ENCODE peak calls at places on chromosome 12, in four cellular contexts. One of them, this sample, is unnamed.

GRCh38 chr12:121933522-121934317 is 15.3 kb downstream of the CFAP251 start:
- DNase-seq in NT2/D1: peak; percentile 67
- DNase-seq in stomach: no peak
- DNase-seq in naive thymus-derived CD4-positive, alpha-beta T cell: no peak
- DNase-seq in this sample: no peak

GRCh38 chr12:31245822-31246469 is 80.0 kb downstream of the SINHCAF start:
- DNase-seq in NT2/D1: peak; percentile 71
- DNase-seq in stomach: no peak
- DNase-seq in naive thymus-derived CD4-positive, alpha-beta T cell: no peak
- DNase-seq in this sample: no peak

GRCh38 chr12:44848771-44849085 is 27.4 kb downstream of the NELL2 start:
- DNase-seq in NT2/D1: no peak
- DNase-seq in stomach: no peak
- DNase-seq in naive thymus-derived CD4-positive, alpha-beta T cell: no peak
- DNase-seq in this sample: no peak

GRCh38 chr12:64392221-64392620 is 1.7 kb upstream of the C12orf56 start:
- DNase-seq in NT2/D1: no peak
- DNase-seq in stomach: no peak
- DNase-seq in naive thymus-derived CD4-positive, alpha-beta T cell: peak; percentile 40
- DNase-seq in this sample: no peak

GRCh38 chr12:87233636-87234035 is 795.6 kb downstream of the C12orf50 start:
- DNase-seq in NT2/D1: no peak
- DNase-seq in stomach: no peak
- DNase-seq in naive thymus-derived CD4-positive, alpha-beta T cell: no peak
- DNase-seq in this sample: no peak

GRCh38 chr12:21500786-21501257 is 613 bp downstream of the RECQL start:
- DNase-seq in NT2/D1: no peak
- DNase-seq in stomach: no peak
- DNase-seq in naive thymus-derived CD4-positive, alpha-beta T cell: no peak
- DNase-seq in this sample: no peak

GRCh38 chr12:104788848-104789271 is 169.2 kb downstream of the SLC41A2 start:
- DNase-seq in NT2/D1: peak; percentile 77
- DNase-seq in stomach: no peak
- DNase-seq in naive thymus-derived CD4-positive, alpha-beta T cell: no peak
- DNase-seq in this sample: no peak

GRCh38 chr12:107762874-107763273 is 1.9 kb upstream of the PRDM4 start:
- DNase-seq in NT2/D1: no peak
- DNase-seq in stomach: no peak
- DNase-seq in naive thymus-derived CD4-positive, alpha-beta T cell: no peak
- DNase-seq in this sample: no peak

GRCh38 chr12:96219700-96220206 is 25.6 kb downstream of the ELK3 start:
- DNase-seq in NT2/D1: peak; percentile 25
- DNase-seq in stomach: no peak
- DNase-seq in naive thymus-derived CD4-positive, alpha-beta T cell: no peak
- DNase-seq in this sample: no peak

GRCh38 chr12:14810953-14811483 is 3.0 kb downstream of the SMCO3 start:
- DNase-seq in NT2/D1: no peak
- DNase-seq in stomach: no peak
- DNase-seq in naive thymus-derived CD4-positive, alpha-beta T cell: no peak
- DNase-seq in this sample: no peak

GRCh38 chr12:62270872-62271271 is 10.7 kb downstream of the USP15 start:
- DNase-seq in NT2/D1: no peak
- DNase-seq in stomach: no peak
- DNase-seq in naive thymus-derived CD4-positive, alpha-beta T cell: no peak
- DNase-seq in this sample: no peak

GRCh38 chr12:105986779-105987686 is 151.7 kb downstream of the NUAK1 start:
- DNase-seq in NT2/D1: no peak
- DNase-seq in stomach: no peak
- DNase-seq in naive thymus-derived CD4-positive, alpha-beta T cell: no peak
- DNase-seq in this sample: no peak

GRCh38 chr12:12238605-12239004 is 28.2 kb downstream of the LRP6 start:
- DNase-seq in NT2/D1: no peak
- DNase-seq in stomach: no peak
- DNase-seq in naive thymus-derived CD4-positive, alpha-beta T cell: no peak
- DNase-seq in this sample: no peak

GRCh38 chr12:13559318-13559978 is 362.9 kb downstream of the EMP1 start:
- DNase-seq in NT2/D1: no peak
- DNase-seq in stomach: peak; percentile 71
- DNase-seq in naive thymus-derived CD4-positive, alpha-beta T cell: no peak
- DNase-seq in this sample: no peak

GRCh38 chr12:22321018-22321605 is 13.4 kb downstream of the ST8SIA1 start:
- DNase-seq in NT2/D1: no peak
- DNase-seq in stomach: no peak
- DNase-seq in naive thymus-derived CD4-positive, alpha-beta T cell: no peak
- DNase-seq in this sample: no peak

GRCh38 chr12:66351301-66351700 is 49.0 kb downstream of the HELB start:
- DNase-seq in NT2/D1: no peak
- DNase-seq in stomach: no peak
- DNase-seq in naive thymus-derived CD4-positive, alpha-beta T cell: no peak
- DNase-seq in this sample: no peak

GRCh38 chr12:30197392-30198047 is 413.8 kb upstream of the TMTC1 start:
- DNase-seq in NT2/D1: peak; percentile 59
- DNase-seq in stomach: no peak
- DNase-seq in naive thymus-derived CD4-positive, alpha-beta T cell: no peak
- DNase-seq in this sample: no peak

GRCh38 chr12:121957831-121958515 is 39.6 kb downstream of the CFAP251 start:
- DNase-seq in NT2/D1: no peak
- DNase-seq in stomach: no peak
- DNase-seq in naive thymus-derived CD4-positive, alpha-beta T cell: no peak
- DNase-seq in this sample: no peak

GRCh38 chr12:72095025-72095424 is 156.4 kb downstream of the TPH2 start:
- DNase-seq in NT2/D1: no peak
- DNase-seq in stomach: no peak
- DNase-seq in naive thymus-derived CD4-positive, alpha-beta T cell: no peak
- DNase-seq in this sample: no peak

GRCh38 chr12:66767454-66768002 is 88.7 kb upstream of the GRIP1 start:
- DNase-seq in NT2/D1: no peak
- DNase-seq in stomach: no peak
- DNase-seq in naive thymus-derived CD4-positive, alpha-beta T cell: no peak
- DNase-seq in this sample: no peak

GRCh38 chr12:96948782-96949181 is 41.7 kb downstream of the NEDD1 start:
- DNase-seq in NT2/D1: no peak
- DNase-seq in stomach: no peak
- DNase-seq in naive thymus-derived CD4-positive, alpha-beta T cell: no peak
- DNase-seq in this sample: no peak

GRCh38 chr12:34219046-34219770 is 196.9 kb downstream of the ALG10 start:
- DNase-seq in NT2/D1: no peak
- DNase-seq in stomach: no peak
- DNase-seq in naive thymus-derived CD4-positive, alpha-beta T cell: peak; percentile 13
- DNase-seq in this sample: no peak
- H3K9me3 ChIP-seq in NT2/D1: no peaks in the 10 kb centered on the region
- H3K9me3 ChIP-seq in stomach: no peaks in the 10 kb centered on the region
- H3K9me3 ChIP-seq in naive thymus-derived CD4-positive, alpha-beta T cell: no peaks in the 10 kb centered on the region
- H3K9me3 ChIP-seq in this sample: no peaks in the 10 kb centered on the region

DNA sequence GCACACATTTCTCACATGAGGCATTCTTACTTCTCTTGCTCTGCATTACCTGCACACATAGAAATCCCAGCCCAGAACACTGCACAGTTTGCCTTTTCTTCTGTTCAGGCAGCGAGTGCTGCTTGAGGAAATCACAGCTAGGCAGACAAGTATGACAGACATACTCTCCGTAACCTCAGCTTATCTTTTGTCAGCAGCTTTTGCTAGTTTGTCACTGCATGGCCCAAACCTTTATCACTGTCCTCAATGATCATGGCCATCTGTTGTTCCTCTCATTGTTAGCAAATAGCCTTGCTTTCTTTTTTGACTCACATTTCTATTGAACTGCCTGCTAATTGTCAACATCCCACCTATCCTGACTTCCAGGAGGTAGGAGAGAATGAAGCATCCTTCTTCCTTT is 5.3 kb downstream of the ZNF10 start:
- DNase-seq in NT2/D1: no peak
- DNase-seq in stomach: no peak
- DNase-seq in naive thymus-derived CD4-positive, alpha-beta T cell: no peak
- DNase-seq in this sample: no peak
- H3K9me3 ChIP-seq in NT2/D1: peaks cover 80% of the 10 kb centered on the region
- H3K9me3 ChIP-seq in stomach: peaks cover 89% of the 10 kb centered on the region
- H3K9me3 ChIP-seq in naive thymus-derived CD4-positive, alpha-beta T cell: peaks cover 42% of the 10 kb centered on the region
- H3K9me3 ChIP-seq in this sample: peaks cover 49% of the 10 kb centered on the region

GRCh38 chr12:68069276-68069675 is 80.0 kb downstream of the IFNG-AS1 start:
- DNase-seq in NT2/D1: no peak
- DNase-seq in stomach: no peak
- DNase-seq in naive thymus-derived CD4-positive, alpha-beta T cell: no peak
- DNase-seq in this sample: no peak

GRCh38 chr12:68065687-68066086 is 76.4 kb downstream of the IFNG-AS1 start:
- DNase-seq in NT2/D1: no peak
- DNase-seq in stomach: no peak
- DNase-seq in naive thymus-derived CD4-positive, alpha-beta T cell: no peak
- DNase-seq in this sample: no peak

GRCh38 chr12:68067762-68068376 is 78.6 kb downstream of the IFNG-AS1 start:
- DNase-seq in NT2/D1: no peak
- DNase-seq in stomach: no peak
- DNase-seq in naive thymus-derived CD4-positive, alpha-beta T cell: no peak
- DNase-seq in this sample: no peak

GRCh38 chr12:68065163-68065562 is 75.9 kb downstream of the IFNG-AS1 start:
- DNase-seq in NT2/D1: no peak
- DNase-seq in stomach: no peak
- DNase-seq in naive thymus-derived CD4-positive, alpha-beta T cell: no peak
- DNase-seq in this sample: no peak

GRCh38 chr12:68063900-68064590 is 74.8 kb downstream of the IFNG-AS1 start:
- DNase-seq in NT2/D1: no peak
- DNase-seq in stomach: no peak
- DNase-seq in naive thymus-derived CD4-positive, alpha-beta T cell: no peak
- DNase-seq in this sample: no peak
- H3K9me3 ChIP-seq in NT2/D1: peaks cover 22% of the 10 kb centered on the region
- H3K9me3 ChIP-seq in stomach: peaks cover 17% of the 10 kb centered on the region
- H3K9me3 ChIP-seq in naive thymus-derived CD4-positive, alpha-beta T cell: no peaks in the 10 kb centered on the region
- H3K9me3 ChIP-seq in this sample: no peaks in the 10 kb centered on the region

GRCh38 chr12:34599530-34600513 is 577.5 kb downstream of the ALG10 start:
- DNase-seq in NT2/D1: no peak
- DNase-seq in stomach: no peak
- DNase-seq in naive thymus-derived CD4-positive, alpha-beta T cell: no peak
- DNase-seq in this sample: no peak
- H3K9me3 ChIP-seq in NT2/D1: peaks cover 22% of the 10 kb centered on the region
- H3K9me3 ChIP-seq in stomach: peaks cover 100% of the 10 kb centered on the region
- H3K9me3 ChIP-seq in naive thymus-derived CD4-positive, alpha-beta T cell: no peaks in the 10 kb centered on the region
- H3K9me3 ChIP-seq in this sample: peaks cover 5% of the 10 kb centered on the region

GRCh38 chr12:131104464-131105350 is 151.0 kb downstream of the ADGRD1 start:
- DNase-seq in NT2/D1: peak; percentile 78
- DNase-seq in stomach: peak; percentile 87
- DNase-seq in naive thymus-derived CD4-positive, alpha-beta T cell: peak; percentile 73
- DNase-seq in this sample: peak; percentile 80
- H3K9me3 ChIP-seq in NT2/D1: peaks cover 11% of the 10 kb centered on the region
- H3K9me3 ChIP-seq in stomach: no peaks in the 10 kb centered on the region
- H3K9me3 ChIP-seq in naive thymus-derived CD4-positive, alpha-beta T cell: no peaks in the 10 kb centered on the region
- H3K9me3 ChIP-seq in this sample: no peaks in the 10 kb centered on the region

GRCh38 chr12:132925597-132926416 is 30.3 kb downstream of the ZNF605 start:
- DNase-seq in NT2/D1: no peak
- DNase-seq in stomach: no peak
- DNase-seq in naive thymus-derived CD4-positive, alpha-beta T cell: no peak
- DNase-seq in this sample: no peak
- H3K9me3 ChIP-seq in NT2/D1: peaks cover 99% of the 10 kb centered on the region
- H3K9me3 ChIP-seq in stomach: peaks cover 100% of the 10 kb centered on the region
- H3K9me3 ChIP-seq in naive thymus-derived CD4-positive, alpha-beta T cell: peaks cover 54% of the 10 kb centered on the region
- H3K9me3 ChIP-seq in this sample: peaks cover 70% of the 10 kb centered on the region

GRCh38 chr12:131063427-131063826 is 109.7 kb downstream of the ADGRD1 start:
- DNase-seq in NT2/D1: no peak
- DNase-seq in stomach: no peak
- DNase-seq in naive thymus-derived CD4-positive, alpha-beta T cell: no peak
- DNase-seq in this sample: no peak
- H3K9me3 ChIP-seq in NT2/D1: no peaks in the 10 kb centered on the region
- H3K9me3 ChIP-seq in stomach: no peaks in the 10 kb centered on the region
- H3K9me3 ChIP-seq in naive thymus-derived CD4-positive, alpha-beta T cell: no peaks in the 10 kb centered on the region
- H3K9me3 ChIP-seq in this sample: no peaks in the 10 kb centered on the region

GRCh38 chr12:76402259-76402658 is 54.0 kb upstream of the BBS10 start:
- DNase-seq in NT2/D1: no peak
- DNase-seq in stomach: no peak
- DNase-seq in naive thymus-derived CD4-positive, alpha-beta T cell: no peak
- DNase-seq in this sample: no peak
- H3K9me3 ChIP-seq in NT2/D1: no peaks in the 10 kb centered on the region
- H3K9me3 ChIP-seq in stomach: no peaks in the 10 kb centered on the region
- H3K9me3 ChIP-seq in naive thymus-derived CD4-positive, alpha-beta T cell: no peaks in the 10 kb centered on the region
- H3K9me3 ChIP-seq in this sample: no peaks in the 10 kb centered on the region

GRCh38 chr12:129681830-129682229 is 222.0 kb downstream of the TMEM132D start:
- DNase-seq in NT2/D1: no peak
- DNase-seq in stomach: no peak
- DNase-seq in naive thymus-derived CD4-positive, alpha-beta T cell: no peak
- DNase-seq in this sample: no peak
- H3K9me3 ChIP-seq in NT2/D1: peaks cover 21% of the 10 kb centered on the region
- H3K9me3 ChIP-seq in stomach: peaks cover 52% of the 10 kb centered on the region
- H3K9me3 ChIP-seq in naive thymus-derived CD4-positive, alpha-beta T cell: no peaks in the 10 kb centered on the region
- H3K9me3 ChIP-seq in this sample: no peaks in the 10 kb centered on the region

This sample was measured in T-helper 17 cell.